ENCODE peak calls at places on chromosome 5, in nine cellular contexts. Q is lower lobe of right lung, M is choroid plexus epithelial cell, G is fibroblast of pulmonary artery, W is kidney tubule cell, X is foreskin fibroblast, K is amniotic stem cell, D is mesendoderm, J is astrocyte of the cerebellum. E is an unnamed sample.
A peak's percentile ranks its signal among the peaks of the same experiment; 100 is the strongest.

GRCh38 chr5:54495027-54495426 is 22.5 kb upstream of the SNX18 start:
- DNase-seq in Q (no peak), D (no peak), K (no peak), M (no peak), G (no peak), J (no peak), W (no peak), X (no peak), E (no peak)

GRCh38 chr5:173246135-173246495 is 11.1 kb upstream of the NKX2-5 start:
- DNase-seq in D (no peak), J (no peak), M (no peak), X (no peak), G (no peak), W (no peak), Q (no peak), K (no peak), E (no peak)

GRCh38 chr5:169646856-169647255 is 9.8 kb downstream of the DOCK2 start:
- DNase-seq in M (no peak), J (no peak), K (no peak), D (no peak), G (no peak), W (no peak), X (no peak), Q (no peak), E (no peak)

GRCh38 chr5:137896560-137896959 is 7.3 kb downstream of the PKD2L2 start:
- DNase-seq in G (no peak), J (no peak), X (no peak), K (no peak), W (no peak), D (no peak), M (no peak), Q (no peak), E (no peak)

GRCh38 chr5:169629847-169630548 is 7.1 kb upstream of the DOCK2 start:
- DNase-seq in D (no peak), K (peak; percentile 43), Q (no peak), J (peak; percentile 57), M (peak; percentile 83), W (peak; percentile 80), G (peak; percentile 84), X (peak; percentile 92), E (peak; percentile 72)

GRCh38 chr5:150989695-150990094 is 30.7 kb upstream of the GPX3 start:
- DNase-seq in G (peak; percentile 10), K (no peak), M (no peak), X (no peak), W (no peak), J (no peak), D (peak; percentile 67), Q (no peak), E (no peak)

GRCh38 chr5:116553366-116553765 is 21.3 kb downstream of the SEMA6A start:
- DNase-seq in G (no peak), J (no peak), M (no peak), Q (no peak), D (no peak), X (no peak), W (no peak), K (no peak), E (no peak)

GRCh38 chr5:8997542-8998070 is 548.3 kb downstream of the SEMA5A start:
- DNase-seq in M (no peak), W (no peak), J (no peak), G (no peak), X (no peak), K (no peak), D (no peak), Q (no peak), E (no peak)

GRCh38 chr5:178267876-178268275 is 35.3 kb upstream of the PHYKPL start:
- DNase-seq in J (no peak), W (no peak), K (no peak), M (no peak), G (no peak), Q (no peak), D (no peak), X (no peak), E (no peak)

GRCh38 chr5:132526290-132526973 is 16.9 kb downstream of the IL5 start:
- DNase-seq in K (peak; percentile 15), Q (peak; percentile 49), D (peak; percentile 71), J (peak; percentile 29), M (peak; percentile 66), G (peak; percentile 65), X (peak; percentile 75), W (peak; percentile 75), E (peak; percentile 38)

E was measured in hepatic stellate cell.